ENCODE peak calls at places on chromosomes 16 and 17, in four cellular contexts. E is HFFc6, L is RCC 7860, C is lower leg skin. X is an unnamed sample.

GRCh38 chr16:48156790-48157209 is 1.0 kb upstream of the ABCC12 start:
- DNase-seq in E (peak), L (peak), C (peak), X (peak)

GRCh38 chr17:75832164-75832651 is 12.0 kb downstream of the UNC13D start:
- DNase-seq in E (peak), L (peak), C (peak), X (peak)

GRCh38 chr17:20086416-20087074 is 77.4 kb downstream of the SPECC1 start:
- DNase-seq in E (no peak), C (no peak), L (no peak), X (no peak)

GRCh38 chr17:66717680-66718079 is 117.2 kb upstream of the CACNG5 start:
- DNase-seq in L (no peak), C (no peak), E (no peak), X (no peak)

GRCh38 chr17:71460943-71461342 is 659.9 kb upstream of the SOX9 start:
- DNase-seq in L (no peak), C (no peak), E (peak), X (peak)

GRCh38 chr16:30030011-30030685 is 923 bp downstream of the TLCD3B start:
- DNase-seq in L (no peak), C (no peak), E (no peak), X (no peak)

GRCh38 chr17:31538080-31538762 is 146.7 kb downstream of the RAB11FIP4 start:
- DNase-seq in E (no peak), L (no peak), C (no peak), X (no peak)

GRCh38 chr17:41060052-41060604 is at the start of gene KRTAP2-3:
- DNase-seq in E (peak), L (peak), C (no peak), X (peak)